ENCODE peak calls at places on chromosome 5, in four cellular contexts. U, C, B and J are unnamed samples.

GRCh38 chr5:171848911-171849520 is 63.4 kb downstream of the SMIM23 start:
- DNase-seq in U (no peak), C (no peak), B (no peak), J (no peak)

GRCh38 chr5:64570395-64570996 is 64.7 kb downstream of the RGS7BP start:
- DNase-seq in U (no peak), C (no peak), B (no peak), J (no peak)

GRCh38 chr5:76762484-76762883 is 46.6 kb downstream of the F2R start:
- DNase-seq in U (no peak), C (no peak), B (no peak), J (no peak)

GRCh38 chr5:52788505-52788821 is 747 bp downstream of the ITGA1 start:
- DNase-seq in U (no peak), C (no peak), B (no peak), J (no peak)

GRCh38 chr5:67395790-67396418 is 199.3 kb upstream of the CD180 start:
- DNase-seq in U (peak; percentile 27), C (no peak), B (no peak), J (no peak)

GRCh38 chr5:82730862-82731261 is 346.3 kb downstream of the TMEM167A start:
- DNase-seq in U (peak; percentile 26), C (no peak), B (no peak), J (no peak)

GRCh38 chr5:167030500-167031120 is 1260.8 kb upstream of the WWC1 start:
- DNase-seq in U (peak; percentile 94), C (no peak), B (peak; percentile 5), J (no peak)

GRCh38 chr5:82332889-82333619 is 54.9 kb upstream of the RPS23 start:
- DNase-seq in U (no peak), C (no peak), B (peak; percentile 67), J (no peak)

GRCh38 chr5:1380011-1380817 is 35.3 kb upstream of the CLPTM1L start:
- DNase-seq in U (peak; percentile 84), C (no peak), B (peak; percentile 62), J (no peak)

GRCh38 chr5:68149189-68149588 is 66.4 kb upstream of the PIK3R1 start:
- DNase-seq in U (no peak), C (no peak), B (no peak), J (no peak)

GRCh38 chr5:54514841-54515432 is 2.6 kb upstream of the SNX18 start:
- DNase-seq in U (no peak), C (no peak), B (peak; percentile 88), J (no peak)

GRCh38 chr5:73544429-73545402 is 20.7 kb downstream of the ANKRA2 start:
- DNase-seq in U (no peak), C (no peak), B (no peak), J (no peak)

GRCh38 chr5:104430977-104431620 is 868.5 kb upstream of the NUDT12 start:
- DNase-seq in U (no peak), C (no peak), B (no peak), J (no peak)

GRCh38 chr5:41270423-41271251 is 57.3 kb upstream of the C6 start:
- DNase-seq in U (peak; percentile 71), C (peak; percentile 41), B (peak; percentile 80), J (peak; percentile 85)

GRCh38 chr5:1334831-1335539 is 9.9 kb downstream of the CLPTM1L start:
- DNase-seq in U (no peak), C (no peak), B (no peak), J (no peak)

GRCh38 chr5:41143124-41143523 is 70.2 kb downstream of the C6 start:
- DNase-seq in U (peak; percentile 10), C (no peak), B (no peak), J (peak; percentile 15)

GRCh38 chr5:158676642-158677489 is 422.9 kb downstream of the EBF1 start:
- DNase-seq in U (peak; percentile 80), C (no peak), B (no peak), J (no peak)

GRCh38 chr5:140196406-140196805 is 21.4 kb downstream of the CYSTM1 start:
- DNase-seq in U (no peak), C (no peak), B (no peak), J (no peak)

GRCh38 chr5:88085462-88085861 is 183.2 kb downstream of the TMEM161B start:
- DNase-seq in U (no peak), C (no peak), B (no peak), J (no peak)

GRCh38 chr5:111670826-111671492 is 86.0 kb downstream of the NREP start:
- DNase-seq in U (peak; percentile 15), C (no peak), B (peak; percentile 56), J (peak; percentile 30)

GRCh38 chr5:98309785-98310566 is 463.5 kb upstream of the RGMB start:
- DNase-seq in U (peak; percentile 68), C (peak; percentile 67), B (peak; percentile 99), J (peak; percentile 99)

GRCh38 chr5:36944024-36944423 is 67.5 kb downstream of the NIPBL start:
- DNase-seq in U (no peak), C (no peak), B (no peak), J (no peak)

GRCh38 chr5:115507682-115508081 is 36.9 kb downstream of the FEM1C start:
- DNase-seq in U (no peak), C (no peak), B (peak; percentile 85), J (peak; percentile 8)

GRCh38 chr5:171427318-171428167 is 8.1 kb downstream of the FGF18 start:
- DNase-seq in U (no peak), C (no peak), B (no peak), J (no peak)

GRCh38 chr5:134549714-134550113 is 24.2 kb downstream of the JADE2 start:
- DNase-seq in U (no peak), C (no peak), B (peak; percentile 92), J (peak; percentile 41)

GRCh38 chr5:59661939-59662615 is 231.4 kb downstream of the PDE4D start:
- DNase-seq in U (peak; percentile 10), C (no peak), B (no peak), J (no peak)

GRCh38 chr5:5629579-5629978 is 207.1 kb downstream of the ICE1 start:
- DNase-seq in U (no peak), C (peak; percentile 43), B (peak; percentile 1), J (peak; percentile 32)

GRCh38 chr5:77748160-77748559 is 28.0 kb downstream of the TBCA start:
- DNase-seq in U (no peak), C (no peak), B (no peak), J (no peak)

GRCh38 chr5:115542076-115542475 is 2.5 kb downstream of the FEM1C start:
- DNase-seq in U (no peak), C (no peak), B (peak; percentile 45), J (no peak)

GRCh38 chr5:39475055-39475454 is 50.3 kb upstream of the DAB2 start:
- DNase-seq in U (no peak), C (no peak), B (peak; percentile 68), J (no peak)

GRCh38 chr5:119276976-119277375 is 78.8 kb upstream of the TNFAIP8 start:
- DNase-seq in U (no peak), C (no peak), B (no peak), J (no peak)

GRCh38 chr5:119274024-119274766 is 81.6 kb upstream of the TNFAIP8 start:
- DNase-seq in U (no peak), C (peak; percentile 97), B (no peak), J (peak; percentile 94)

GRCh38 chr5:119274767-119275130 is 81.1 kb upstream of the TNFAIP8 start:
- DNase-seq in U (no peak), C (no peak), B (peak; percentile 75), J (no peak)

GRCh38 chr5:119275873-119276214 is 80.0 kb upstream of the TNFAIP8 start:
- DNase-seq in U (no peak), C (no peak), B (no peak), J (no peak)

DNA sequence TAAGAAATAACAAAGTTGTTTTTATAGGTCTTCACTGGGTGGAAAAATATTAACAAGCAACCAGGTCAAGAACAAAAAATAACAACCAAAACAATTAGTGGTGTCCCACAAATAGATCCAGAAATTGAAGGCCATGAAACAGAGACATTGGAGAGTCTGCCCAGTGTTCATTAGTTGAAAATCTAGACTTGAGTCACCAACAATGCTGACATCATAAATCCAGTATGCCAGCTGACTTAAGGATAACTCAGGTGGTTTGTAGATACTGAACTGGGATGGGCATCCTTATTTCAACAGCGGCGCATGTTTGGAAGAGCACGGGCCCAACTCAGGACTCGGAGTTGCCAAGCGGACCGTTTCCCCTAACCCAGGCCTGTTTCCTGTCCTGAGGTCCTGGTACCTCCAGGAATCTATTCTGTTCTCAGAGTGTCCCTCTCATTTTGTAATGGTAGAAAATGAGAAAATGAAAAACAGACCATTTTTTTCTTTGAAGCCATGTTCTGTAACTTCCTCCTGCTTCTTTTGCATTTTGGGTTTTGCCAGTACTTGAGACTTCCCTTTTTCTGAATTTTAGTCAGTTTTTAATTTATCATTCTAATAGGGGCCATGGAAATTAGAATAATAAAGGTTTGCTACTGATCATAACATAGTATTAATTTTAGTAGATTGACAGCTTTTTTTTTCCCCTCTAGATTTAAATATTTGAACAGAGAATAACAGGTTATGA is 80.5 kb upstream of the TNFAIP8 start:
- DNase-seq in U (no peak), C (peak; percentile 52), B (peak; percentile 55), J (peak; percentile 72)
- H3F3A ChIP-seq in U (no peaks in the 10 kb centered on the region), C (peaks cover 23% of the 10 kb centered on the region), B (peaks cover 10% of the 10 kb centered on the region), J (peaks cover 10% of the 10 kb centered on the region)

DNA sequence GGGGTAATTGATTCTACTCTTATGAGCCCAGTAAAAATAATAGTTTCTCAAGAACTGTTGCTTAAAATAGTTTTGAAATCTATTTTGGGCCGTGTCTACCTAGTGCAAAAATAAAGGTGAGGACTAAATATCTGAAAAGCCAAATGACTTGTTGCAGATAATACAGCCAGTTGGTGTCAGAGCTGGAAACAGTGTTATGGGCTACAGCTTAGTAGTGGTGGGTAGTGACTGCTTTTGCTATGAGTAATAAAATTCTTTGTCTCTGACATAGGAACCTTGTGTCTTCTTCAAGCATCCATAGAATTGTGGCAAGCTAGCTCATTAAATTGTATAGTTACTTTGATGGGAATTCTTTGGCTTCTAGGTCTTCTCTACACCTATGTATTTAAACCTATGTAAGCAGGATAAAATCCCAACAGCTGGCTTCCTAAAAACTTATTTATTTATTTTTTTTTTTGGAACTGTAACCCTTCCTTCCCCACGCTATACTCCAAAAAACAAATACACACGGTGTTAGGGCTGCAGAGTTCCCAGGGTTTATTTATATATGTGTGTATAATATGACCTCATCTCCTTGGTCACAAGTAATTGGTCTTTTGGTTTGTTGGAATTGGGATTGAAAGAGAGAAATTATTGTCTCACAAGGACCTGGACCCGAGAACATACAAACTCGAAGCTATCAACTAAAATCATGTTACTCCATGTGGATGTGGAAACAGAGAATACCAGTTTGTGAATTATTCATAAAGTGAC is 138.0 kb downstream of the NUDT12 start:
- DNase-seq in U (no peak), C (no peak), B (peak; percentile 87), J (no peak)
- H3F3A ChIP-seq in U (no peaks in the 10 kb centered on the region), C (no peaks in the 10 kb centered on the region), B (peaks cover 35% of the 10 kb centered on the region), J (no peaks in the 10 kb centered on the region)

DNA sequence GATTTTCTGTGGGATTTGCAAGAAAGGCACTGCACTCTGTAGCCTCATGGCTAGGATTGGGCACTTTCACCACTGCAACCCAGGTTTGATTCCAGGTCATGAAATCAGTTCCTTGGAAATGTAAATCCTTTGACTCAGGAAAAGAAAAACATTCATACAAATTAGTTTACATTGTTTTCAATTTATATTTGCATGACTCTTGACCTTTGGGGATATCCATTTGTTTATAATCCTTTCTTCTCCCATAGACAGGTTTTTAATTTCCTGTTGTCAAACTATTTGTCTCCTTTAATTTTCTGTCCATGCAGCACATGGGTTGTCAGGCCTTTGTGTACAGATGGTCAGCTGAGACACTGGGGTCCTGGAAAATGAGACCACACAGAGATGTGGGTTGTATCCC is 801.5 kb downstream of the NR2F1-AS1 start:
- DNase-seq in U (no peak), C (no peak), B (no peak), J (no peak)
- H3F3A ChIP-seq in U (no peaks in the 10 kb centered on the region), C (no peaks in the 10 kb centered on the region), B (no peaks in the 10 kb centered on the region), J (no peaks in the 10 kb centered on the region)

DNA sequence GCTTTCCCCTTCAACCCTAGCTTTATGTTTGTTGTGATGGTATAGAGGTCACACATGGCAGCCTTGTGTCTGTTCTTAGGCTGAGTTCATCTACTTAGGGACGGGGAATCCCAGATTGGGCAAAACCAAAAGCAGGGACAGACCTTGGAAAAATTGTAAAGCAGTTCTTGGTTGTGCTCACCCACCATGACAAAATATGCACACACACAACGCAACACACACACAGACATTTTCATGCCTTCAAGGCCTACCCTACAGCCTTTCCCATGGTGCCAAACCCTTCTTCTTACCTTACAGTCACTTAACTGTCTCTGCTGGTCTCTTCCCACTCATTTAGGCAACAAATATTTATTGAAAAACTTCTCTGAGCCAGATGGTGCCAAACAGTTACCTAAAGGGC is 14.8 kb downstream of the PCDHGC5 start:
- DNase-seq in U (no peak), C (no peak), B (no peak), J (no peak)
- H3F3A ChIP-seq in U (no peaks in the 10 kb centered on the region), C (no peaks in the 10 kb centered on the region), B (peaks cover 29% of the 10 kb centered on the region), J (no peaks in the 10 kb centered on the region)